ENCODE peak calls at places on chromosomes 7 and 10, in eight cellular contexts. S is CD4-positive, CD25-positive, alpha-beta regulatory T cell; I is suprapubic skin; T is heart right ventricle; L is tibial artery; P is colonic mucosa; O is HL-60; U is IMR-90. D is an unnamed sample.

GRCh38 chr10:79046326-79046725 is 22.4 kb upstream of the ZMIZ1 start:
- DNase-seq in I (peak), U (no peak), T (no peak), P (no peak), S (no peak), O (no peak), L (peak), D (no peak)

GRCh38 chr10:104256335-104257080 is 1.8 kb downstream of the GSTO1 start:
- DNase-seq in L (no peak), S (no peak), O (no peak), P (no peak), I (no peak), U (no peak), T (no peak), D (no peak)

GRCh38 chr10:124381011-124381591 is 37.6 kb downstream of the OAT start:
- DNase-seq in T (no peak), U (peak), S (no peak), L (no peak), I (no peak), O (no peak), P (no peak), D (no peak)

GRCh38 chr7:151592330-151592729 is 72.6 kb upstream of the RHEB start:
- DNase-seq in L (no peak), O (no peak), T (no peak), U (no peak), P (no peak), I (no peak), S (no peak), D (no peak)

GRCh38 chr10:76206797-76207352 is 775.5 kb downstream of the LRMDA start:
- DNase-seq in I (no peak), P (no peak), L (no peak), T (no peak), S (no peak), U (no peak), O (no peak), D (no peak)

GRCh38 chr10:29765330-29765729 is 130.6 kb upstream of the SVIL start:
- DNase-seq in P (no peak), O (no peak), L (no peak), T (no peak), U (no peak), I (no peak), S (no peak), D (no peak)

GRCh38 chr7:44287488-44288380 is 37.7 kb downstream of the CAMK2B start:
- DNase-seq in U (no peak), P (no peak), I (peak), L (peak), O (no peak), T (no peak), S (no peak), D (no peak)

GRCh38 chr7:123757095-123757494 is 8.3 kb upstream of the WASL start:
- DNase-seq in T (no peak), L (no peak), U (no peak), O (no peak), P (no peak), I (no peak), S (no peak), D (no peak)

GRCh38 chr10:50653758-50654157 is 30.0 kb upstream of the SGMS1 start:
- DNase-seq in O (no peak), T (no peak), P (no peak), L (no peak), I (no peak), U (no peak), S (no peak), D (no peak)

GRCh38 chr7:16271990-16272665 is 149.2 kb downstream of the CRPPA start:
- DNase-seq in P (no peak), U (peak), T (no peak), I (no peak), O (no peak), S (no peak), L (no peak), D (no peak)

GRCh38 chr10:6924166-6924565 is 344.1 kb upstream of the PRKCQ start:
- DNase-seq in L (no peak), P (no peak), I (no peak), T (no peak), U (peak), O (no peak), S (no peak), D (no peak)

GRCh38 chr7:910931-911431 is 34.6 kb downstream of the GET4 start:
- DNase-seq in I (no peak), P (no peak), U (no peak), S (no peak), O (no peak), L (no peak), T (no peak), D (no peak)

GRCh38 chr7:131538071-131538790 is 18.2 kb downstream of the PODXL start:
- DNase-seq in L (no peak), O (no peak), T (no peak), I (no peak), S (no peak), U (peak), P (no peak), D (no peak)
- H3K27ac ChIP-seq in L (no peak), O (no peak), T (peak), I (peak), S (no peak), U (no peak), P (no peak), D (no peak)

GRCh38 chr10:126063353-126063791 is 167.0 kb downstream of the FANK1 start:
- DNase-seq in P (no peak), U (peak), S (no peak), T (no peak), L (no peak), I (peak), O (no peak), D (no peak)

GRCh38 chr10:126068357-126068756 is 172.0 kb downstream of the FANK1 start:
- DNase-seq in S (no peak), T (no peak), I (no peak), L (no peak), U (no peak), O (no peak), P (no peak), D (no peak)

GRCh38 chr10:126066491-126066890 is 170.1 kb downstream of the FANK1 start:
- DNase-seq in P (no peak), O (no peak), S (no peak), L (no peak), T (no peak), U (no peak), I (no peak), D (no peak)

GRCh38 chr10:126064512-126064911 is 168.1 kb downstream of the FANK1 start:
- DNase-seq in T (no peak), L (no peak), I (peak), O (no peak), S (no peak), P (no peak), U (no peak), D (no peak)

DNA sequence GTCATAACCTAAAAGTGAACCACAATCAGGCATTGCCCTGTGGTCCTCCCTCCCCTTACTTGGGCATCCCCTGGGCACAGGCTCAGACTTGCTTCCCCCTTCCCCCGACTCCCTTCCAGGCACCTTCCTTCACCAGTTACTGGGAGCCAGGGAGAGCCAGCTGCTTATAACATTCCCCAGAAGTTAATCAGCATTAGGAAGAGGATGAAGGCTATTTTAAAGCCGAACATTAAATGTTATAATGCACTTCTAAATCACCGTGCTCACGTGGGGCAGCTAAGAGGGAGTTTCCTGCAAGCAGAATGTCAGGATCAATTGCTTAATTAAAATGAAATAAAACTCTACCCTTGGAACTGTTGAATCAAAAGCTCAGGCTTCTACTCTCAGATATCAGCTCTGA is 169.4 kb downstream of the FANK1 start:
- DNase-seq in I (no peak), P (no peak), S (no peak), U (no peak), L (no peak), T (no peak), O (no peak), D (no peak)
- H3K27ac ChIP-seq in I (no peak), P (no peak), S (no peak), U (no peak), L (no peak), T (no peak), O (no peak), D (no peak)

DNA sequence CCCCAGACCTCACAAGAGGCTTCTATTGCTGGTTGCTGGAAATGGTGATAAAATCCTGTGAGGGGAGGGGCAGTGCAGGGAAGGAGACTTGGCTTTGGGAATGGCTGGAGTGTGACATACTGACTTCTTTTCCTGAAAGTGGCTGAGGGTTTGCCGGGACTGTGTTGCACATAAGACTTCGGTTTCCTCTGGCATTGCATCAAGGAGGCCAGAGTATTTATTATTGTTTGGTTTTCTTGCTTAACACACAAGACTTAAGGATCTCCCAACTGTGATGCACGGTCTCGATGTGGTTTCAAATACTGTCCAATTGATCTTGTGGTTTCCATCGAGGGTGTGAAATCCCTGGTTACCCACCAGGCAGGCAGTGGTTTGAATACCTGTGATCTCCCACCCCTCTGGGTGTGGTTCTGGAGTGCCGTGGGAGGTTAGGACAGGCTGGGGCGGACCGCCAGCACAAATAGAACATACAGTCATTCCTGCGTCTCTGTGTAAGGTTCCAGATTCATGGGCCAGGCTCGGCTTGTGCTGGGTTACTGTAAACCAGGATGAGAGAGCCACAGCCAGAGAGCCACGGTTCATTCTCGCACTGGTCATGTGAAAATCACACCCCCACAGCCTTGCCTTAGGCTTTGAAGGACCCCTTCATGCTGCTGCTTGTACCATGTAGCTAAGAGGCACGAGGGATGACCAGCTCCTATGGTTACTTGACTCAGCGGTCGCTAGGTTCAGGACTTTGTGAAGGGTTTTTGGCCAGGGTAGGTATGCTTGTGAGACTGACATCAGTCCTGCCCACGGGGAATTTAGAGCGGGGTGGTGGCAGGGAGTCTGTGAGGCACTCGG is 39.2 kb downstream of the WBP1L start:
- DNase-seq in U (peak), P (peak), I (peak), S (no peak), L (peak), O (no peak), T (peak), D (no peak)
- H3K27ac ChIP-seq in U (peak), P (peak), I (peak), S (no peak), L (peak), O (peak), T (peak), D (peak)

DNA sequence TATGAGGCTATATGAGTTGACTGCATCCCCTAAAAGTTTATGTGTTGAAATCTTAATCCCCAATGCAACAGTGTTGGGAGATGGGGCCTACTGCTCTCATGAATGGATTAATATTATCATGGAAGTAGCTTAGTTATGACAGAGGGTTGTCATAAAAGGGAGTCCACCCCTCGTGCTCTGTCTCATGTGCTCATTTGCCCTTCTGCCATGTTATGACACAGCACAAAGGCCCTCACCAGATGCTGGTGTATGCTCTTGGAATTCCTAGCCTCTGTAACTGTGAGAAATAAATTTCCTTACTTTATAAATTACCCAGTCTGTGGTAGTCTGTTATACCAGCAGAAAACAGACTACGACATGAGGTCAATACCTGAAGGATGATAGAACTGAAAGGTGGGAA is 17.6 kb upstream of the PANK1 start:
- DNase-seq in S (no peak), U (peak), L (no peak), I (no peak), O (no peak), T (no peak), P (no peak), D (no peak)
- H3K27ac ChIP-seq in S (no peak), U (no peak), L (no peak), I (no peak), O (no peak), T (no peak), P (no peak), D (no peak)

GRCh38 chr10:32146166-32146565 is 89.9 kb upstream of the KIF5B start:
- DNase-seq in P (no peak), I (no peak), U (no peak), S (no peak), O (no peak), L (no peak), T (no peak), D (no peak)

GRCh38 chr10:32141018-32141807 is 85.0 kb upstream of the KIF5B start:
- DNase-seq in S (no peak), U (peak), O (no peak), P (peak), T (peak), I (no peak), L (no peak), D (no peak)

GRCh38 chr10:32144817-32145688 is 88.8 kb upstream of the KIF5B start:
- DNase-seq in O (no peak), U (no peak), I (no peak), P (peak), S (no peak), L (no peak), T (no peak), D (no peak)

GRCh38 chr10:32142646-32143045 is 86.4 kb upstream of the KIF5B start:
- DNase-seq in U (peak), P (no peak), S (no peak), I (no peak), T (no peak), O (no peak), L (no peak), D (no peak)

GRCh38 chr10:32143302-32143847 is 87.2 kb upstream of the KIF5B start:
- DNase-seq in O (no peak), U (no peak), P (no peak), T (no peak), I (no peak), L (no peak), S (no peak), D (no peak)
- H3K27ac ChIP-seq in O (no peak), U (no peak), P (no peak), T (no peak), I (no peak), L (no peak), S (no peak), D (no peak)

D was measured in substantia nigra.